ENCODE peak calls at places on chromosomes 5 and 9, in eight cellular contexts. C, L, D, K, O, S, N and I are unnamed samples.
A peak's percentile ranks its signal among the peaks of the same experiment; 100 is the strongest.

GRCh38 chr5:146007270-146007669 is 70.9 kb downstream of the SH3RF2 start:
- DNase-seq in C (no peak), D (no peak), S (no peak), N (no peak), O (no peak), K (no peak), L (no peak), I (peak; percentile 23)

GRCh38 chr9:31799953-31800609 is 584.4 kb upstream of the ACO1 start:
- DNase-seq in D (no peak), N (peak; percentile 57), K (peak; percentile 52), L (no peak), O (no peak), C (peak; percentile 11), S (no peak), I (peak; percentile 37)

GRCh38 chr5:178398856-178399722 is 166.5 kb upstream of the PHYKPL start:
- DNase-seq in S (peak; percentile 48), L (no peak), C (no peak), N (no peak), O (no peak), K (no peak), D (no peak), I (no peak)

GRCh38 chr9:133938670-133939258 is 53.4 kb downstream of the VAV2 start:
- DNase-seq in C (no peak), O (no peak), S (peak; percentile 45), K (no peak), D (peak; percentile 9), N (no peak), L (no peak), I (no peak)

GRCh38 chr5:57503433-57503832 is 20.8 kb upstream of the ACTBL2 start:
- DNase-seq in S (no peak), D (no peak), L (no peak), K (no peak), C (peak; percentile 60), N (peak; percentile 78), O (no peak), I (no peak)

GRCh38 chr9:105877719-105878118 is 183.4 kb downstream of the TMEM38B start:
- DNase-seq in C (no peak), S (no peak), N (no peak), K (no peak), O (no peak), L (no peak), D (no peak), I (no peak)

GRCh38 chr5:6659941-6660684 is 26.9 kb downstream of the SRD5A1 start:
- DNase-seq in D (no peak), S (no peak), O (no peak), L (peak; percentile 15), N (no peak), C (no peak), K (no peak), I (no peak)

GRCh38 chr5:10607666-10608442 is 44.0 kb downstream of the ANKRD33B start:
- DNase-seq in C (peak; percentile 90), N (peak; percentile 89), S (no peak), D (peak; percentile 64), L (no peak), O (peak; percentile 76), K (no peak), I (peak; percentile 82)

GRCh38 chr5:108670591-108671335 is 76.9 kb upstream of the FER start:
- DNase-seq in O (peak; percentile 44), K (no peak), L (no peak), C (no peak), D (no peak), S (no peak), N (peak; percentile 56), I (no peak)

GRCh38 chr9:90070056-90070455 is 465.2 kb downstream of the GADD45G start:
- DNase-seq in C (no peak), K (no peak), N (no peak), S (no peak), O (no peak), L (no peak), D (no peak), I (no peak)

GRCh38 chr5:149988126-149988525 is 12.3 kb downstream of the TIGD6 start:
- DNase-seq in C (no peak), L (no peak), D (no peak), S (no peak), N (no peak), K (no peak), O (no peak), I (no peak)

GRCh38 chr5:82419559-82420332 is 141.6 kb upstream of the RPS23 start:
- DNase-seq in L (no peak), O (no peak), D (no peak), S (no peak), N (no peak), C (no peak), K (no peak), I (no peak)

DNA sequence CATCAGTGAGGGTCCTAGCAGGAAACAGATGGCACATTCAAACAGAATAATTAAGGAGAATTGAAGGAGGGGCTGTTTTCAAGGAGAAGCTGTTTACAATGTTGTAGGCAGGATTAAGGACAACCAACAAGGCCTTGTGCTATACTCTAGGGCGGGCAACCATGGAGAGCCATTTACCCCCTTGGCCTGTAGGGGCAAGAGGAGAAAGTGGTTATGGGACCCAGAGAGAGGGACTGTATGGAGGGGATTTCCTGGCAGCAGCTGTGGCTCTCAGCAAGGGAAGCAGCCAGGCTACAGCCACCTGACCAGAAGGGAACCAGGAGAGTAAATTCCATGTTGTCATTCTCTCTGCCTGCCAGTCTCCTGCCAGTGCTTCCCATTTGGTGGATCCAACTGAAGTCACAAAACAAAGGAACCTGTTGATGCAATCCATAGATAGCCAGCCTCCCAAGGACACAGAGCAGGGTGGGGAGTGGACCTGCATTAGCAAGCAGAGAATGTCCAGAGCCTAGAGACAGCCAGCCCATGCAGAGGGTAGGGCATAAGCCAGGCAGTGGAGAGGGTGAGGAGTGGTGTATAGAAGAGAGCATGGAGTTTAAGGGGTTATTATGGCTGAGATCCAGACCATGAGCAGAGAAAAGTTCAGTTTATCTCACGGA is 38.3 kb downstream of the PAPPA start:
- DNase-seq in L (no peak), K (no peak), S (no peak), O (no peak), D (no peak), N (no peak), C (no peak), I (peak; percentile 30)
- H3K4me3 ChIP-seq in L (no peak overlapping the region), K (no peak overlapping the region), S (no peak overlapping the region), O (no peak overlapping the region), D (no peak overlapping the region), N (no peak overlapping the region), C (no peak overlapping the region), I (no peak overlapping the region)

GRCh38 chr5:79002374-79002773 is 17.3 kb upstream of the ARSB start:
- DNase-seq in L (no peak), S (no peak), D (no peak), C (no peak), K (no peak), N (no peak), O (no peak), I (no peak)
- H3K27ac ChIP-seq in L (no peak overlapping the region), S (no peak overlapping the region), D (no peak overlapping the region), C (no peak overlapping the region), K (no peak overlapping the region), N (no peak overlapping the region), O (no peak overlapping the region), I (no peak overlapping the region)

GRCh38 chr5:141356950-141357349 is 2.1 kb downstream of the PCDHGA4 start:
- DNase-seq in D (peak; percentile 35), K (no peak), N (no peak), C (no peak), S (no peak), O (no peak), L (no peak), I (no peak)

GRCh38 chr5:141356133-141356532 is 1.3 kb downstream of the PCDHGA4 start:
- DNase-seq in C (no peak), D (no peak), K (no peak), N (no peak), O (no peak), S (no peak), L (no peak), I (no peak)

GRCh38 chr5:141362719-141363118 is 1.2 kb upstream of the PCDHGA5 start:
- DNase-seq in L (no peak), S (no peak), K (no peak), N (no peak), D (no peak), O (no peak), C (no peak), I (no peak)

GRCh38 chr5:141360685-141361084 is 891 bp downstream of the PCDHGB2 start:
- DNase-seq in N (no peak), K (no peak), S (no peak), L (no peak), C (no peak), O (no peak), D (no peak), I (no peak)

GRCh38 chr5:141359790-141360426 is at the start of gene PCDHGB2:
- DNase-seq in K (no peak), D (no peak), O (no peak), C (peak; percentile 65), S (no peak), N (peak; percentile 40), L (peak; percentile 37), I (no peak)
- H3K9me3 ChIP-seq in K (peaks cover 67% of the 10 kb centered on the region), D (peaks cover 35% of the 10 kb centered on the region), O (peaks cover 96% of the 10 kb centered on the region), C (peaks cover 3% of the 10 kb centered on the region), S (peaks cover 88% of the 10 kb centered on the region), N (peaks cover 3% of the 10 kb centered on the region), L (no peaks in the 10 kb centered on the region), I (peaks cover 23% of the 10 kb centered on the region)

GRCh38 chr5:81244451-81244850 is 11.3 kb downstream of the CKMT2 start:
- DNase-seq in K (no peak), L (no peak), S (no peak), D (no peak), O (no peak), C (no peak), N (no peak), I (no peak)
- H3K4me3 ChIP-seq in K (no peak overlapping the region), L (no peak overlapping the region), S (no peak overlapping the region), D (no peak overlapping the region), O (no peak overlapping the region), C (no peak overlapping the region), N (no peak overlapping the region), I (no peak overlapping the region)

GRCh38 chr5:160079753-160080152 is 39.5 kb downstream of the PWWP2A start:
- DNase-seq in S (no peak), C (no peak), N (no peak), K (no peak), L (no peak), D (no peak), O (no peak), I (no peak)

GRCh38 chr5:160083501-160083900 is 35.7 kb downstream of the PWWP2A start:
- DNase-seq in S (no peak), N (no peak), D (no peak), C (no peak), O (no peak), L (no peak), K (no peak), I (no peak)

GRCh38 chr5:160081495-160081894 is 37.8 kb downstream of the PWWP2A start:
- DNase-seq in C (no peak), L (no peak), N (no peak), S (no peak), K (no peak), D (no peak), O (no peak), I (no peak)

GRCh38 chr5:160082589-160082988 is 36.7 kb downstream of the PWWP2A start:
- DNase-seq in L (no peak), K (no peak), D (no peak), N (no peak), C (no peak), O (no peak), S (no peak), I (no peak)

GRCh38 chr5:160083012-160083436 is 36.2 kb downstream of the PWWP2A start:
- DNase-seq in D (no peak), K (no peak), O (no peak), N (peak; percentile 77), S (no peak), L (no peak), C (peak; percentile 73), I (no peak)
- H3K27ac ChIP-seq in D (no peak overlapping the region), K (no peak overlapping the region), O (no peak overlapping the region), N (no peak overlapping the region), S (no peak overlapping the region), L (no peak overlapping the region), C (no peak overlapping the region), I (no peak overlapping the region)

GRCh38 chr5:174570662-174571061 is 153.7 kb upstream of the MSX2 start:
- DNase-seq in O (no peak), K (no peak), C (no peak), D (no peak), L (no peak), S (no peak), N (no peak), I (no peak)
- H3K9me3 ChIP-seq in O (no peaks in the 10 kb centered on the region), K (no peaks in the 10 kb centered on the region), C (no peaks in the 10 kb centered on the region), D (no peaks in the 10 kb centered on the region), L (no peaks in the 10 kb centered on the region), S (no peaks in the 10 kb centered on the region), N (no peaks in the 10 kb centered on the region), I (no peaks in the 10 kb centered on the region)